ENCODE peak calls at places on chromosomes 7 and 10, in seven cellular contexts. L is osteoblast, P is suprapubic skin, U is brain microvascular endothelial cell, V is pancreas, Y is H1, C is lower lobe of right lung. N is an unnamed sample.

GRCh38 chr7:27962250-27962649 is 218.3 kb downstream of the JAZF1 start:
- DNase-seq in C (no peak), U (no peak), L (no peak), P (no peak), V (no peak), Y (no peak), N (no peak)

GRCh38 chr10:101772017-101772894 is 3.7 kb downstream of the FGF8 start:
- DNase-seq in V (no peak), P (no peak), U (no peak), Y (peak; percentile 45), L (peak; percentile 74), C (no peak), N (no peak)

GRCh38 chr7:110007316-110007910 is 1083.5 kb upstream of the LRRN3 start:
- DNase-seq in Y (no peak), P (no peak), U (no peak), V (no peak), L (no peak), C (no peak), N (no peak)

GRCh38 chr7:35036361-35037171 is 719 bp downstream of the DPY19L1 start:
- DNase-seq in Y (peak; percentile 66), U (peak; percentile 37), C (peak; percentile 76), V (peak; percentile 60), L (peak; percentile 97), P (peak; percentile 71), N (peak; percentile 46)

GRCh38 chr10:3554121-3554522 is 230.9 kb downstream of the KLF6 start:
- DNase-seq in V (no peak), C (no peak), U (no peak), L (peak; percentile 92), P (no peak), Y (no peak), N (no peak)

GRCh38 chr10:131179386-131179785 is 132.1 kb downstream of the TCERG1L start:
- DNase-seq in P (no peak), V (peak; percentile 54), U (no peak), Y (peak; percentile 34), C (no peak), L (no peak), N (no peak)

GRCh38 chr10:129848571-129849451 is 115.3 kb downstream of the EBF3 start:
- DNase-seq in U (no peak), L (peak; percentile 90), Y (no peak), C (no peak), P (peak; percentile 15), V (no peak), N (no peak)

GRCh38 chr7:116500071-116500853 is 724 bp downstream of the CAV2 start:
- DNase-seq in V (no peak), L (peak; percentile 89), Y (no peak), C (peak; percentile 61), U (no peak), P (no peak), N (no peak)

GRCh38 chr7:125695631-125696030 is 766.0 kb upstream of the POT1 start:
- DNase-seq in C (no peak), V (no peak), L (no peak), P (no peak), Y (no peak), U (no peak), N (no peak)

GRCh38 chr7:44257618-44258422 is 57.0 kb downstream of the YKT6 start:
- DNase-seq in C (peak; percentile 83), V (peak; percentile 36), P (no peak), L (peak; percentile 95), Y (no peak), U (peak; percentile 85), N (peak; percentile 63)

GRCh38 chr7:87318741-87319140 is 26.7 kb upstream of the CROT start:
- DNase-seq in L (no peak), Y (no peak), U (no peak), C (no peak), V (no peak), P (no peak), N (no peak)

GRCh38 chr10:62083868-62084267 is 182.4 kb downstream of the ARID5B start:
- DNase-seq in L (peak; percentile 81), V (peak; percentile 41), U (peak; percentile 85), C (no peak), P (no peak), Y (no peak), N (no peak)

GRCh38 chr10:89207181-89207800 is at the start of gene CH25H:
- DNase-seq in P (peak; percentile 90), U (peak; percentile 71), C (peak; percentile 81), L (peak; percentile 93), Y (no peak), V (peak; percentile 63), N (peak; percentile 90)

GRCh38 chr10:89209718-89210117 is 2.6 kb upstream of the CH25H start:
- DNase-seq in L (no peak), P (no peak), C (no peak), V (no peak), Y (no peak), U (no peak), N (no peak)

GRCh38 chr10:89204621-89205020 is 2.5 kb downstream of the CH25H start:
- DNase-seq in L (peak; percentile 29), U (no peak), V (no peak), Y (no peak), P (no peak), C (no peak), N (no peak)

GRCh38 chr10:89207801-89208551 is 859 bp upstream of the CH25H start:
- DNase-seq in L (peak; percentile 68), P (peak; percentile 69), V (peak; percentile 33), U (no peak), Y (peak; percentile 74), C (peak; percentile 73), N (no peak)

DNA sequence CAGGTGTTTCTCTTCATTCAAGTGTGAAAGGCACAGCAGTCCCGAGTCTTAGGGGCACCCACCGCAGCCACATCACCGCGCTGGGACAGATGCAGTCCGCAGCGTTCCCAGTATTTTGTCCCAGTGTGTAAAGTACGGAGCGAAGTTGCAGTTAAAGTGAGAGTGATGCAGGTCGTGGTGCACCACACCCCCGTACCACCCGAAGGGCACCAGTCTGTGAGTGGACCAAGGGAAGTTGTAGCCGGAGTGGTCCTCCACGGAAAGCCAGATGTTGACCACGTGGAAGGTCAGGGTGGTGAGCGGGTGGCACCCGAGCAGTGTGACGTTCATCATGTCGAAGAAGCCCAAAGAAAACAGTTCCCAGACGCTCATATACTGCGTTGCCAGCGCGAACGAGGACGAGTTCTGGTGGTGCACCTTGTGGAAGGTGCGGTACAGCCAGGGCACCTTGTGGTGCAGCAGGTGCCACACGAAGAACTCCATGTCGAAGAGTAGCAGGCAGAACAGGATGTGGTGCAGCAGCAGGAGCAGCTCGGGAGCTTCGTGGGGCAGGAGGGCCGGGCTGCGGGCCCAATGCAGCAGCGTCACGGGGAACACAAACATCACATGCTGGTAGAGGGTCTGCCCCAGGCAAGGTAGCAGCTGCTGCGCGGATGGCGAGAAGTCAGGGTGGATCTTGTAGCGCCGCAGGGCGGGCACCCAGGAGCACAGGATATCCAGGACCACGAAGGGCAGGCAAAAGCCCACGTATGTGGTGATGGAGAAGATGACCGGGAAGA is 526 bp downstream of the CH25H start:
- DNase-seq in C (peak; percentile 49), Y (peak; percentile 77), U (no peak), V (peak; percentile 15), P (peak; percentile 72), L (peak; percentile 73), N (no peak)
- TF ChIP-seq CTCF in C (no peak), Y (no peak), U (no peak), V (no peak), P (no peak), L (no peak), N (peak; percentile 4)

GRCh38 chr7:22894585-22894984 is 71.9 kb upstream of the TOMM7 start:
- DNase-seq in Y (peak; percentile 8), V (no peak), U (no peak), L (no peak), P (no peak), C (no peak), N (no peak)

GRCh38 chr7:22890773-22891172 is 68.1 kb upstream of the TOMM7 start:
- DNase-seq in V (no peak), Y (peak; percentile 37), U (no peak), P (no peak), C (no peak), L (no peak), N (no peak)

GRCh38 chr7:22896917-22897316 is 74.3 kb upstream of the TOMM7 start:
- DNase-seq in C (no peak), L (no peak), P (no peak), Y (peak; percentile 45), V (no peak), U (no peak), N (no peak)

GRCh38 chr7:22900101-22900500 is 77.5 kb upstream of the TOMM7 start:
- DNase-seq in U (no peak), Y (no peak), L (no peak), V (peak; percentile 33), P (no peak), C (no peak), N (no peak)

GRCh38 chr7:22895491-22895890 is 72.8 kb upstream of the TOMM7 start:
- DNase-seq in V (no peak), L (no peak), P (no peak), U (no peak), Y (no peak), C (no peak), N (no peak)
- H3K27ac ChIP-seq in V (no peak overlapping the region), L (no peak overlapping the region), P (no peak overlapping the region), U (no peak overlapping the region), Y (no peak overlapping the region), C (no peak overlapping the region), N (no peak overlapping the region)

DNA sequence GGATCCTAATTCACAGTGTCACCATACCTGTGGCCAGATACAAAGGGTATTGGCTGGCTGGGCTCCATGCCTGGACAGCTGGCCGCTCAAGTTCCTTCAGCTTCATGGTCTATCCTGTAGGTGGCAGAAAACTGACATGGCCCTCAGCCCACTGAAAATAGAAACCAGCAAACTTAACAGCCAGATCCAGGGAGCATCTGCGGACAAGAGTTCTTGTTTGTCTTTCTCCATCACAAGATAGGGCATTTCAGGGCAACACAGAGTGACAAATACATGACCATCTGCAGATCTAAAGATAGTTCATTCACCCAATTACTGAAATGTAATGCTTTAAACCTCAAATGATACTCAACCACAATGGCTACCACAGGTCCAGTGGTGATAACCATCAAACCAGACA is 2.8 kb downstream of the SEC31B start:
- DNase-seq in U (no peak), Y (no peak), V (no peak), L (peak; percentile 53), P (no peak), C (no peak), N (no peak)
- TF ChIP-seq CTCF in U (peak; percentile 53), Y (peak; percentile 45), V (no peak), L (peak; percentile 37), P (no peak), C (no peak), N (peak; percentile 25)

GRCh38 chr7:66146701-66147100 is 32.1 kb downstream of the CRCP start:
- DNase-seq in C (no peak), Y (no peak), V (no peak), L (no peak), U (no peak), P (no peak), N (no peak)
- H3K27ac ChIP-seq in C (no peak overlapping the region), Y (no peak overlapping the region), V (no peak overlapping the region), L (no peak overlapping the region), U (no peak overlapping the region), P (peak overlapping the region; percentile 82), N (no peak overlapping the region)

N was measured in dorsolateral prefrontal cortex.